ENCODE peak calls at places on chromosomes 13 and 19, in nine cellular contexts. One of them, this sample, is unnamed.

GRCh38 chr13:60427285-60427684 is 30.3 kb downstream of the TDRD3 start:
- DNase-seq in colonic mucosa: no peak
- DNase-seq in right lobe of liver: no peak
- DNase-seq in heart right ventricle: no peak
- DNase-seq in CD8-positive, alpha-beta T cell: no peak
- DNase-seq in GM12878: peak; percentile 46
- DNase-seq in mesendoderm: no peak
- DNase-seq in left ventricle myocardium inferior: no peak
- DNase-seq in heart left ventricle: no peak
- DNase-seq in this sample: no peak

GRCh38 chr19:53553865-53554791 is 16.2 kb downstream of the ZNF331 start:
- DNase-seq in colonic mucosa: peak; percentile 86
- DNase-seq in right lobe of liver: peak; percentile 78
- DNase-seq in heart right ventricle: peak; percentile 89
- DNase-seq in CD8-positive, alpha-beta T cell: peak; percentile 84
- DNase-seq in GM12878: peak; percentile 63
- DNase-seq in mesendoderm: no peak
- DNase-seq in left ventricle myocardium inferior: peak; percentile 88
- DNase-seq in heart left ventricle: peak; percentile 89
- DNase-seq in this sample: peak; percentile 92

GRCh38 chr19:48798937-48799336 is 11.9 kb downstream of the BCAT2 start:
- DNase-seq in colonic mucosa: no peak
- DNase-seq in right lobe of liver: no peak
- DNase-seq in heart right ventricle: no peak
- DNase-seq in CD8-positive, alpha-beta T cell: no peak
- DNase-seq in GM12878: peak; percentile 25
- DNase-seq in mesendoderm: peak; percentile 66
- DNase-seq in left ventricle myocardium inferior: no peak
- DNase-seq in heart left ventricle: no peak
- DNase-seq in this sample: no peak

GRCh38 chr19:57465680-57466381 is 8.9 kb upstream of the VN1R1 start:
- DNase-seq in colonic mucosa: no peak
- DNase-seq in right lobe of liver: no peak
- DNase-seq in heart right ventricle: no peak
- DNase-seq in CD8-positive, alpha-beta T cell: no peak
- DNase-seq in GM12878: peak; percentile 12
- DNase-seq in mesendoderm: peak; percentile 79
- DNase-seq in left ventricle myocardium inferior: no peak
- DNase-seq in heart left ventricle: no peak
- DNase-seq in this sample: no peak

GRCh38 chr19:49677232-49677881 is at the start of gene PRMT1:
- DNase-seq in colonic mucosa: no peak
- DNase-seq in right lobe of liver: peak; percentile 68
- DNase-seq in heart right ventricle: no peak
- DNase-seq in CD8-positive, alpha-beta T cell: peak; percentile 40
- DNase-seq in GM12878: no peak
- DNase-seq in mesendoderm: peak; percentile 87
- DNase-seq in left ventricle myocardium inferior: no peak
- DNase-seq in heart left ventricle: no peak
- DNase-seq in this sample: no peak

GRCh38 chr13:49610176-49610575 is 18.1 kb upstream of the ARL11 start:
- DNase-seq in colonic mucosa: no peak
- DNase-seq in right lobe of liver: no peak
- DNase-seq in heart right ventricle: no peak
- DNase-seq in CD8-positive, alpha-beta T cell: no peak
- DNase-seq in GM12878: no peak
- DNase-seq in mesendoderm: no peak
- DNase-seq in left ventricle myocardium inferior: no peak
- DNase-seq in heart left ventricle: peak; percentile 27
- DNase-seq in this sample: no peak

GRCh38 chr13:94778585-94778984 is 66.2 kb upstream of the SOX21 start:
- DNase-seq in colonic mucosa: no peak
- DNase-seq in right lobe of liver: no peak
- DNase-seq in heart right ventricle: no peak
- DNase-seq in CD8-positive, alpha-beta T cell: no peak
- DNase-seq in GM12878: no peak
- DNase-seq in mesendoderm: no peak
- DNase-seq in left ventricle myocardium inferior: no peak
- DNase-seq in heart left ventricle: no peak
- DNase-seq in this sample: no peak

GRCh38 chr13:75480691-75481175 is 1.2 kb downstream of the TBC1D4 start:
- DNase-seq in colonic mucosa: peak; percentile 82
- DNase-seq in right lobe of liver: peak; percentile 54
- DNase-seq in heart right ventricle: peak; percentile 44
- DNase-seq in CD8-positive, alpha-beta T cell: no peak
- DNase-seq in GM12878: no peak
- DNase-seq in mesendoderm: peak; percentile 79
- DNase-seq in left ventricle myocardium inferior: peak; percentile 44
- DNase-seq in heart left ventricle: peak; percentile 46
- DNase-seq in this sample: peak; percentile 79

GRCh38 chr13:54614729-54615128 is 1586.1 kb downstream of the OLFM4 start:
- DNase-seq in colonic mucosa: no peak
- DNase-seq in right lobe of liver: no peak
- DNase-seq in heart right ventricle: no peak
- DNase-seq in CD8-positive, alpha-beta T cell: no peak
- DNase-seq in GM12878: no peak
- DNase-seq in mesendoderm: no peak
- DNase-seq in left ventricle myocardium inferior: no peak
- DNase-seq in heart left ventricle: no peak
- DNase-seq in this sample: no peak

GRCh38 chr13:57353831-57354230 is 186.8 kb downstream of the PRR20E start:
- DNase-seq in colonic mucosa: no peak
- DNase-seq in right lobe of liver: no peak
- DNase-seq in heart right ventricle: no peak
- DNase-seq in CD8-positive, alpha-beta T cell: no peak
- DNase-seq in GM12878: no peak
- DNase-seq in mesendoderm: no peak
- DNase-seq in left ventricle myocardium inferior: no peak
- DNase-seq in heart left ventricle: no peak
- DNase-seq in this sample: no peak

GRCh38 chr13:82833928-82834327 is 1048.3 kb downstream of the SLITRK1 start:
- DNase-seq in colonic mucosa: no peak
- DNase-seq in right lobe of liver: no peak
- DNase-seq in heart right ventricle: no peak
- DNase-seq in CD8-positive, alpha-beta T cell: no peak
- DNase-seq in GM12878: no peak
- DNase-seq in mesendoderm: no peak
- DNase-seq in left ventricle myocardium inferior: no peak
- DNase-seq in heart left ventricle: no peak
- DNase-seq in this sample: no peak

GRCh38 chr19:40822161-40822560 is 23.2 kb downstream of the EGLN2 start:
- DNase-seq in colonic mucosa: peak; percentile 17
- DNase-seq in right lobe of liver: peak; percentile 48
- DNase-seq in heart right ventricle: no peak
- DNase-seq in CD8-positive, alpha-beta T cell: no peak
- DNase-seq in GM12878: no peak
- DNase-seq in mesendoderm: no peak
- DNase-seq in left ventricle myocardium inferior: no peak
- DNase-seq in heart left ventricle: no peak
- DNase-seq in this sample: peak; percentile 46

GRCh38 chr19:18045307-18046013 is 37.5 kb downstream of the ARRDC2 start:
- DNase-seq in colonic mucosa: no peak
- DNase-seq in right lobe of liver: no peak
- DNase-seq in heart right ventricle: no peak
- DNase-seq in CD8-positive, alpha-beta T cell: no peak
- DNase-seq in GM12878: no peak
- DNase-seq in mesendoderm: no peak
- DNase-seq in left ventricle myocardium inferior: no peak
- DNase-seq in heart left ventricle: no peak
- DNase-seq in this sample: no peak

DNA sequence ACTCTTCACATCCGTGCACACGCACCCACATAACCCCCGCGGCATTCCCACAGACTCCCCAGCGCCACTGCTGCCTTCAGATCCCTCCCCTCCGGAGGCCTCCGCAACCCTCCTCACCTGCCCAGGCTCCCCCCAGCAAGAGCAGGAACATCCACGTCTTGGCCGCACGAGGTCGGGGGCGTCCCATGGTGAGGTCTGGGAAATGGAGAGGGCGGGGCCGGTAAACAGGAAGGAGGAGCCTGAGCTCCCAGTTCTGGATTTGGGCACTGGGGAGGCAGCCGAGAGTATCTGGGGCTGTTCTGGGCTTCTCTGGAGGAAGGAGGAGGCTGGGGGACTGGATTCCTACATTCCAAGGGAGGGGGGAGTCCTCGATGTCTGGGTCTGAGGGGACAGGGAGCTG is 423 bp downstream of the KLK8 start:
- DNase-seq in colonic mucosa: no peak
- DNase-seq in right lobe of liver: no peak
- DNase-seq in heart right ventricle: no peak
- DNase-seq in CD8-positive, alpha-beta T cell: no peak
- DNase-seq in GM12878: no peak
- DNase-seq in mesendoderm: peak; percentile 76
- DNase-seq in left ventricle myocardium inferior: no peak
- DNase-seq in heart left ventricle: no peak
- DNase-seq in this sample: no peak
- H3K27me3 ChIP-seq in colonic mucosa: no peaks in the 10 kb centered on the region
- H3K27me3 ChIP-seq in right lobe of liver: no peaks in the 10 kb centered on the region
- H3K27me3 ChIP-seq in heart right ventricle: peaks cover 67% of the 10 kb centered on the region
- H3K27me3 ChIP-seq in CD8-positive, alpha-beta T cell: peaks cover 4% of the 10 kb centered on the region
- H3K27me3 ChIP-seq in GM12878: no peaks in the 10 kb centered on the region
- H3K27me3 ChIP-seq in mesendoderm: no peaks in the 10 kb centered on the region
- H3K27me3 ChIP-seq in left ventricle myocardium inferior: peaks cover 90% of the 10 kb centered on the region
- H3K27me3 ChIP-seq in heart left ventricle: peaks cover 25% of the 10 kb centered on the region
- H3K27me3 ChIP-seq in this sample: peaks cover 44% of the 10 kb centered on the region

GRCh38 chr19:2756477-2756876 is 16.7 kb upstream of the SLC39A3 start:
- DNase-seq in colonic mucosa: no peak
- DNase-seq in right lobe of liver: no peak
- DNase-seq in heart right ventricle: no peak
- DNase-seq in CD8-positive, alpha-beta T cell: no peak
- DNase-seq in GM12878: no peak
- DNase-seq in mesendoderm: no peak
- DNase-seq in left ventricle myocardium inferior: no peak
- DNase-seq in heart left ventricle: no peak
- DNase-seq in this sample: no peak

GRCh38 chr19:2759392-2759791 is 19.6 kb upstream of the SLC39A3 start:
- DNase-seq in colonic mucosa: no peak
- DNase-seq in right lobe of liver: no peak
- DNase-seq in heart right ventricle: no peak
- DNase-seq in CD8-positive, alpha-beta T cell: no peak
- DNase-seq in GM12878: no peak
- DNase-seq in mesendoderm: no peak
- DNase-seq in left ventricle myocardium inferior: no peak
- DNase-seq in heart left ventricle: no peak
- DNase-seq in this sample: no peak

GRCh38 chr19:2756921-2757881 is 17.4 kb upstream of the SLC39A3 start:
- DNase-seq in colonic mucosa: no peak
- DNase-seq in right lobe of liver: no peak
- DNase-seq in heart right ventricle: no peak
- DNase-seq in CD8-positive, alpha-beta T cell: no peak
- DNase-seq in GM12878: no peak
- DNase-seq in mesendoderm: no peak
- DNase-seq in left ventricle myocardium inferior: no peak
- DNase-seq in heart left ventricle: no peak
- DNase-seq in this sample: no peak

GRCh38 chr19:2759965-2760364 is 20.1 kb upstream of the SLC39A3 start:
- DNase-seq in colonic mucosa: no peak
- DNase-seq in right lobe of liver: no peak
- DNase-seq in heart right ventricle: no peak
- DNase-seq in CD8-positive, alpha-beta T cell: no peak
- DNase-seq in GM12878: no peak
- DNase-seq in mesendoderm: no peak
- DNase-seq in left ventricle myocardium inferior: no peak
- DNase-seq in heart left ventricle: no peak
- DNase-seq in this sample: no peak

GRCh38 chr19:2758601-2759313 is 18.9 kb upstream of the SLC39A3 start:
- DNase-seq in colonic mucosa: no peak
- DNase-seq in right lobe of liver: no peak
- DNase-seq in heart right ventricle: no peak
- DNase-seq in CD8-positive, alpha-beta T cell: no peak
- DNase-seq in GM12878: no peak
- DNase-seq in mesendoderm: no peak
- DNase-seq in left ventricle myocardium inferior: no peak
- DNase-seq in heart left ventricle: no peak
- DNase-seq in this sample: no peak
- H3K4me3 ChIP-seq in colonic mucosa: no peak overlapping the region
- H3K4me3 ChIP-seq in right lobe of liver: no peak overlapping the region
- H3K4me3 ChIP-seq in heart right ventricle: no peak overlapping the region
- H3K4me3 ChIP-seq in CD8-positive, alpha-beta T cell: no peak overlapping the region
- H3K4me3 ChIP-seq in GM12878: no peak overlapping the region
- H3K4me3 ChIP-seq in mesendoderm: no peak overlapping the region
- H3K4me3 ChIP-seq in left ventricle myocardium inferior: no peak overlapping the region
- H3K4me3 ChIP-seq in heart left ventricle: no peak overlapping the region
- H3K4me3 ChIP-seq in this sample: no peak overlapping the region

DNA sequence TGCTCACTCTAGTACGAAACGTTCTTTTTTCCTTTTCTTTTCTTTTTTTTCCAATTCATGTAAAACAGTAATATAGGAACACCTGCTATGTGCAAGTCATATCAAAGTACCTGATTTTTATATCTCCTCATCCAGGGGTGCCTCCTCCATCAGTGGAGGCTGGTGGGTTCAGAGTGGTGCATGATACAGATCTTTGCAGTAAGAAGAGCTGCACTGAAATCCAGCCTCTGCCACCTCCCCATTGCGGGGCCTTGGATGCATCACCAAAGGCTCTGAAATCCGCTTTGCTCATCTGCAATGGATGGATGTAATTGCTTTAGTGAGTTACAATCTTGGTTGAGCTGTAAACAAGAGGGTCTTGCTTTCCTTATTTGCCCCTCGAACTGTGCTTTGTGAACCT is 38.3 kb downstream of the GPR12 start:
- DNase-seq in colonic mucosa: no peak
- DNase-seq in right lobe of liver: no peak
- DNase-seq in heart right ventricle: no peak
- DNase-seq in CD8-positive, alpha-beta T cell: no peak
- DNase-seq in GM12878: no peak
- DNase-seq in mesendoderm: no peak
- DNase-seq in left ventricle myocardium inferior: no peak
- DNase-seq in heart left ventricle: no peak
- DNase-seq in this sample: no peak
- H3K4me1 ChIP-seq in colonic mucosa: no peaks in the 10 kb centered on the region
- H3K4me1 ChIP-seq in right lobe of liver: no peaks in the 10 kb centered on the region
- H3K4me1 ChIP-seq in heart right ventricle: no peaks in the 10 kb centered on the region
- H3K4me1 ChIP-seq in CD8-positive, alpha-beta T cell: peaks cover 20% of the 10 kb centered on the region
- H3K4me1 ChIP-seq in GM12878: peaks cover 7% of the 10 kb centered on the region
- H3K4me1 ChIP-seq in mesendoderm: no peaks in the 10 kb centered on the region
- H3K4me1 ChIP-seq in left ventricle myocardium inferior: no peaks in the 10 kb centered on the region
- H3K4me1 ChIP-seq in heart left ventricle: no peaks in the 10 kb centered on the region
- H3K4me1 ChIP-seq in this sample: no peaks in the 10 kb centered on the region

DNA sequence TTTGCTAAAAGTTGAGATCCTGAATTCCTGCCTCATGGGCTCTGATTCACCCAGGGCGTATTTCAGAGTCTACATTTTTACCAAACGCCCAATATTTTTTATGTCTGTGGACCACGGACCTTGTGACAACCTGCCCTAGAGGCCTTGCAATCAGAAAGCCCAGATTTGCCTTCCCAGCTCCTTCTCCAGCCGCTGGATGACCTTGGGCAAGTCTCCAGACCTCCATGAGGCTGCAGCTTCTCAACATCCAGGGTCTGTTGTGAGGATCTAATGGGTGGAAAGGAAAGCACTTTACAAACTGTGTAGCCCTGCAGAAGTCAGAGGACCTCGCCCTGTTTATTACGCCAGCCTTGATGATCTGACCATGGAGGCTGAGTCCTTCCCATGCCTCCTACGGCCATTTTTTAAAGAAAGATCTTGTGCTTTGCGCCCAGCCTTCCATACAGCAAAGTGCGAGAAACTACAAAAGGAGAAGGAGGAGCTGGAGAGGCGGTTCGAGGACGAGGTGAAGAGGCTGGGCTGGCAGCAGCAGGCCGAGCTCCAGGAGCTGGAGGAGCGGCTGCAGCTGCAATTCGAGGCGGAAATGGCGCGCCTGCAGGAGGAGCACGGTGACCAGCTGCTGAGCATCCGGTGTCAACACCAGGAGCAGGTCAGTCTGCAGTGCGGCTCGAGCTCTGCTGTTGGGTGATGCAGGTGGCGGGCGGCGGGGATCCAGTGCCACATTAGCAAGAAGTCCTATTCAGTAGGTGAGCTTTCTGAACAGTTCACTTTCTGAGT is 115.6 kb downstream of the SLC7A1 start:
- DNase-seq in colonic mucosa: no peak
- DNase-seq in right lobe of liver: no peak
- DNase-seq in heart right ventricle: no peak
- DNase-seq in CD8-positive, alpha-beta T cell: no peak
- DNase-seq in GM12878: no peak
- DNase-seq in mesendoderm: no peak
- DNase-seq in left ventricle myocardium inferior: no peak
- DNase-seq in heart left ventricle: no peak
- DNase-seq in this sample: no peak
- H3K27me3 ChIP-seq in colonic mucosa: no peaks in the 10 kb centered on the region
- H3K27me3 ChIP-seq in right lobe of liver: no peaks in the 10 kb centered on the region
- H3K27me3 ChIP-seq in heart right ventricle: no peaks in the 10 kb centered on the region
- H3K27me3 ChIP-seq in CD8-positive, alpha-beta T cell: no peaks in the 10 kb centered on the region
- H3K27me3 ChIP-seq in GM12878: no peaks in the 10 kb centered on the region
- H3K27me3 ChIP-seq in mesendoderm: no peaks in the 10 kb centered on the region
- H3K27me3 ChIP-seq in left ventricle myocardium inferior: no peaks in the 10 kb centered on the region
- H3K27me3 ChIP-seq in heart left ventricle: no peaks in the 10 kb centered on the region
- H3K27me3 ChIP-seq in this sample: no peaks in the 10 kb centered on the region

This sample was measured in lower lobe of right lung.